ENCODE peak calls at places on chromosomes 7 and 10, in five cellular contexts. Y is OCI-LY7, I is MCF 10A, G is cardiac muscle cell, S is AG04449. W is an unnamed sample.

GRCh38 chr10:21449288-21449966 is 76.1 kb downstream of the SKIDA1 start:
- DNase-seq in Y (no peak), I (no peak), G (no peak), S (no peak), W (no peak)

GRCh38 chr10:72563327-72563932 is 62.4 kb downstream of the MICU1 start:
- DNase-seq in Y (no peak), I (no peak), G (no peak), S (no peak), W (no peak)

GRCh38 chr10:71312840-71313789 is 5.9 kb upstream of the SLC29A3 start:
- DNase-seq in Y (no peak), I (no peak), G (peak), S (peak), W (no peak)

GRCh38 chr7:78323118-78323517 is 524.5 kb downstream of the PHTF2 start:
- DNase-seq in Y (no peak), I (no peak), G (no peak), S (no peak), W (no peak)

GRCh38 chr10:69742928-69743602 is 58.6 kb upstream of the COL13A1 start:
- DNase-seq in Y (no peak), I (peak), G (peak), S (no peak), W (peak)

GRCh38 chr10:93893646-93894515 is at the start of gene SLC35G1:
- DNase-seq in Y (peak), I (peak), G (peak), S (no peak), W (peak)

GRCh38 chr10:112022196-112022595 is 161.4 kb downstream of the GPAM start:
- DNase-seq in Y (no peak), I (no peak), G (no peak), S (no peak), W (no peak)

GRCh38 chr7:12765431-12766100 is 78.1 kb downstream of the ARL4A start:
- DNase-seq in Y (no peak), I (no peak), G (no peak), S (no peak), W (no peak)

GRCh38 chr10:97362310-97363033 is 27.9 kb upstream of the FRAT2 start:
- DNase-seq in Y (no peak), I (no peak), G (no peak), S (no peak), W (no peak)

GRCh38 chr7:46707973-46708372 is 786.9 kb upstream of the IGFBP3 start:
- DNase-seq in Y (no peak), I (no peak), G (no peak), S (no peak), W (no peak)

GRCh38 chr10:72340510-72340895 is 14.2 kb downstream of the DNAJB12 start:
- DNase-seq in Y (peak), I (peak), G (peak), S (no peak), W (peak)

GRCh38 chr7:88758355-88759215 is 915 bp upstream of the ZNF804B start:
- DNase-seq in Y (no peak), I (no peak), G (peak), S (no peak), W (peak)

GRCh38 chr7:100759357-100760171 is 26.2 kb downstream of the ZAN start:
- DNase-seq in Y (no peak), I (no peak), G (no peak), S (no peak), W (no peak)

GRCh38 chr7:23956769-23957556 is 246.9 kb downstream of the STK31 start:
- DNase-seq in Y (no peak), I (no peak), G (peak), S (no peak), W (no peak)

GRCh38 chr10:5945561-5946418 is 31.6 kb downstream of the IL15RA start:
- DNase-seq in Y (no peak), I (peak), G (peak), S (peak), W (no peak)

GRCh38 chr10:102644646-102645387 is 538 bp downstream of the TRIM8 start:
- DNase-seq in Y (peak), I (peak), G (peak), S (no peak), W (peak)

GRCh38 chr10:124127965-124128810 is 34.8 kb upstream of the CHST15 start:
- DNase-seq in Y (no peak), I (no peak), G (no peak), S (no peak), W (no peak)

GRCh38 chr10:14423111-14423744 is 92.5 kb upstream of the FRMD4A start:
- DNase-seq in Y (no peak), I (no peak), G (no peak), S (no peak), W (no peak)

GRCh38 chr7:100583132-100584045 is 2.5 kb downstream of the LRCH4 start:
- DNase-seq in Y (peak), I (no peak), G (peak), S (no peak), W (no peak)

GRCh38 chr7:135889823-135890222 is 87.3 kb downstream of the MTPN start:
- DNase-seq in Y (no peak), I (no peak), G (no peak), S (no peak), W (no peak)

GRCh38 chr7:816751-817671 is 15.3 kb upstream of the SUN1 start:
- DNase-seq in Y (peak), I (peak), G (peak), S (no peak), W (peak)

GRCh38 chr10:86327954-86328705 is 38.5 kb downstream of the GRID1 start:
- DNase-seq in Y (no peak), I (no peak), G (no peak), S (no peak), W (no peak)

GRCh38 chr7:2609001-2609411 is 22.8 kb upstream of the TTYH3 start:
- DNase-seq in Y (peak), I (peak), G (peak), S (no peak), W (no peak)

GRCh38 chr10:113866551-113867394 is 12.3 kb downstream of the NHLRC2 start:
- DNase-seq in Y (no peak), I (no peak), G (no peak), S (no peak), W (no peak)

GRCh38 chr7:38102486-38102885 is 75.6 kb upstream of the STARD3NL start:
- DNase-seq in Y (no peak), I (no peak), G (peak), S (no peak), W (no peak)

GRCh38 chr7:1852781-1853618 is 182.9 kb downstream of the ELFN1 start:
- DNase-seq in Y (no peak), I (no peak), G (no peak), S (no peak), W (no peak)

DNA sequence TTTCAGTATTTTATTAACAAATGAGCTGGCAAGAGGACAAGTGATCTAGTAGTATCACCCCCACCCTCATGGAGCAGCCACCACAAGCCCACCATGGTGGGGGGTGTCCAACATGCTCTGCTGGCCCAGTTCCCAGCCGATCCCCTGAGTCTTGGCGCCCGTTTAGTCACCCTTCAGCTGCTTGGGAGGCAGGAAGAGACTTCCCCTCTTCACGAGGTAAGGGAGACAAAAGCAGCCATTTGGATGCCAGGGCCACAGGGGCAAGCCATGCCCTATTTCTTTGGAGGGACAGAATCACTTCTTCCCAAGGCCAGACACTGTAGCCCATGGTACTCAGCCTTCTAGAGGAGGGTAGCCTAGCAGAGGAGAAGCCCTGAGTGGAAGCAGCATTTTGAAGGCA is 54.0 kb downstream of the NOD1 start:
- DNase-seq in Y (no peak), I (no peak), G (no peak), S (no peak), W (no peak)
- TF ChIP-seq CTCF in Y (no peak), I (no peak), G (no peak), S (no peak), W (no peak)

GRCh38 chr7:49643750-49644149 is 129.7 kb upstream of the VWC2 start:
- DNase-seq in Y (no peak), I (no peak), G (no peak), S (no peak), W (no peak)
- TF ChIP-seq CTCF in Y (no peak), I (no peak), G (no peak), S (no peak), W (no peak)

GRCh38 chr10:3848005-3848767 is 63.2 kb upstream of the KLF6 start:
- DNase-seq in Y (no peak), I (no peak), G (no peak), S (no peak), W (no peak)
- TF ChIP-seq CTCF in Y (no peak), I (no peak), G (no peak), S (no peak), W (no peak)

GRCh38 chr10:1074063-1074747 is 18.0 kb downstream of the WDR37 start:
- DNase-seq in Y (no peak), I (no peak), G (no peak), S (no peak), W (no peak)
- TF ChIP-seq CTCF in Y (peak), I (peak), G (peak), S (no peak), W (no peak)

DNA sequence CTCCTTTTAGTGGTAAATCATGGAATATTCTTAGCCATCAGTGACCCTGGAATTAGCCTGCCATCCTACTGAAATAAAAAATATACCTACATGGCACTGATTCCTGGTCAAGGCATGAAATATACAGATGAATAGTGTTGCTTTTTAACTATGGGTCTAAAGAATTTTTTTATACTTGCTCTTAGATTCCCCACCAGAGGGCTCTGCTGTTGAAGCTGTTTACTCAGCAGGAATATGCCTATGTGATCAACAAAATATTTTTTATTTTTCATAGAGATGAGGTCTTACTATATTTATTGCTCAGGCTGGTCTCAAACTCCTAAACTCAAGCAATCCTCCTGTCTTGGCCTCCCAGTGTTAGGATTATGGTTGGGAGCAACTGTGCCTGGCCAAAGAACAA is 13.5 kb downstream of the ZC3HC1 start:
- DNase-seq in Y (peak), I (no peak), G (peak), S (no peak), W (no peak)
- TF ChIP-seq CTCF in Y (peak), I (peak), G (peak), S (peak), W (no peak)

DNA sequence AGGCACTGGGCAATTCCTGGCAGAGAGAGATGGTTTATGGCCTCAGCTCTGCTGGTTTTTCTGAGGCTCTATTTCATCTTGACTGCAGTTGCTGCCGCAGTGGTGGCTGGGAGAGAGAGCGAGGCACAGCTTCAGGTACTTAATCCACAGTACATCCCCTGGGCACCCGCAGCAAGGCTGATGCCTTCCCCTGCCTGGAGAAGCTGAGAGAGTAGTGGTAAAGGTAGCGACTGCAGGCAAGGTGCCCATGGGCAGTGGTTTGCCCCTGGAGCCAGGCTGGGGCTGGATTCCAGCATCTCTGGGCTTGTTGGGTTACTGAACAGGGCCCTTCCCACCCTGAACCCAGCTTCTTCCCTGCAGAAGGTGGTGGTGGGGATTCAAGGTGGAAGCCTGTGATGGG is 324.7 kb downstream of the RPS24 start:
- DNase-seq in Y (no peak), I (no peak), G (no peak), S (no peak), W (no peak)
- TF ChIP-seq CTCF in Y (no peak), I (no peak), G (no peak), S (no peak), W (no peak)

GRCh38 chr10:61899997-61900828 is 1.3 kb upstream of the ARID5B start:
- DNase-seq in Y (peak), I (peak), G (peak), S (no peak), W (peak)

GRCh38 chr10:61899663-61899996 is 1.9 kb upstream of the ARID5B start:
- DNase-seq in Y (no peak), I (no peak), G (no peak), S (no peak), W (no peak)

GRCh38 chr10:61902448-61903183 is 1.1 kb downstream of the ARID5B start:
- DNase-seq in Y (peak), I (peak), G (peak), S (no peak), W (peak)

GRCh38 chr10:61901829-61902447 is 439 bp downstream of the ARID5B start:
- DNase-seq in Y (peak), I (no peak), G (peak), S (no peak), W (no peak)

DNA sequence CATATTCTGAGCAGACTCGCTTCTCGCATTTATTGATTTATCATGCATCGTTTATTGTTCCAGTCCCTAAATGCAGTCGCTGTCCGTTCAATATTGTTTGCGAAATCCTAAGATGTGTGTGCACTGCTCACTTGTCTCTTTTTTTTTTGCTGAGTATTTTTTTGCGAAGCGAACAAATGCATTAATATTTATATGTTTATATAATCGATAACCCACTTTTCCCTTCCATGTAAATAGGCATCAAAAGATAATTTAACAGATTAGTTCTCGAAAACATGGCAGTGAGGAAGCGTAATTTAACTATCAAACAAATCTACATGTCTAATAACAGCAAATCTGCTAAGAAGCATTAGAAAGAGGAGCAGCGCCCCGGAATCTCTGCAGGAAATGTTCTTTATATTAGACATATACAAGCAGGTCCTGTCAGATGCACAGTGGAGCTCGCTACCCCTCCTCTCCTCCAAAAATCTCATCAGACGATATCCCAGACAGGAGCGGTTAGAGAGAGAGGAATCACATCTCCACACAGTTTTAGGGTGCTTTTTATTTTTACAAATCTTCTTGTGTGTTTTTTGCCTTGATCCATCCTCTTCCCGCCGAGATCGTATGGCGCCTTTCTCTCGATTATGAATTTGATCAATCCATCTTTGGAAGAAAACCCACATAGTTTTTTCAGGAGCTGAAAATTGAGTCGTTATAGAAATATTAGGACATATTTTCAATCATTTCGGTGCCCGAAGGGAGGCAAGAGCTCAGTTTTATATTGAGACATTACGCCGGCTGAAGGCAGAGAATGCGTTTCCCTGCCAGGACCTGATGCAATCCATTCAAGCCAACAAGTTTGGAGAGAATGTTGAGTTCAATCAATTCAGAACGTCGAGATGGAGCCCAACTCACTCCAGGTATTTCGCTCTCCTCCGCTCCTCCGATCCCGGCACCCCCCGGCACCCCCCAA is at the start of gene ARID5B:
- DNase-seq in Y (peak), I (peak), G (peak), S (no peak), W (peak)
- TF ChIP-seq CTCF in Y (peak), I (no peak), G (no peak), S (no peak), W (no peak)

DNA sequence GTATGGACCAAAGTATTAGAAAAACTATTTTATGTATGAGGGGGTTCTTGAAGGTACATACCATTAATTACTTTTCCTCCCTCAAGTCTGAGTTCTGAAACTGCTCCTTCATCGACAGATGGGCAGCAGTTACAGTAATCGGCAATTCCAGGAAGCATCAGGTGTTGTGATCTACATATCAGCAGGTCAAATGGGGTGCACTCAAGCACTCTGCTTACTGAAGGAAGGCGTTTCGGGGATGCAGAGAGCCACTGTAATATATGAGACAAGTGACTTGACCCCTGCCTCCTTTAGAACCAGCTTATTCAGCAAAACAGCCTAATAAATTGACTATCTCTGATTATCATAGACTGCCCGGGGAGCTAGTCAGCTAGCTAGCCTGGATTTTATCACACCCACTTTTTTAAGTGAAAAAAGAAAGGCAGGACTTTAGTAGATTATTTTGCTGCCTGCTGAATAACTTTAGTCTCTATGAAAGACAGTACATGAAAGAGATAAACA is 4.2 kb downstream of the SMNDC1 start:
- DNase-seq in Y (no peak), I (no peak), G (no peak), S (no peak), W (no peak)
- TF ChIP-seq CTCF in Y (no peak), I (no peak), G (no peak), S (no peak), W (no peak)